ENCODE peak calls at places on chromosomes 4 and X, in ten cellular contexts. E is natural killer cell treated with Interleukin-12 subunit alpha and Interleukin-12 subunit beta and Interleukin-15 and Interleukin-18, amount 100 ng/mL, for 72 hours; K is Daoy; L is NCI-H524; I is SW480; D is H4; M is H7; J is AG08396; W is EL; P is nephron progenitor cell. C is an unnamed sample.

GRCh38 chr4:176274441-176274840 is 5.4 kb upstream of the ASB5 start:
- DNase-seq in M (no peak), I (peak), W (peak), K (peak), J (peak), E (no peak), D (peak), P (no peak), L (no peak), C (no peak)

GRCh38 chr4:41545238-41545637 is 7.3 kb downstream of the LIMCH1 start:
- DNase-seq in I (no peak), J (no peak), K (no peak), E (no peak), W (no peak), D (no peak), M (no peak), P (no peak), L (no peak), C (no peak)

GRCh38 chrX:111168314-111168713 is 72.3 kb downstream of the PAK3 start:
- DNase-seq in M (peak), J (no peak), I (peak), W (peak), E (no peak), D (peak), P (peak), K (peak), L (peak), C (peak)

GRCh38 chr4:123667496-123667895 is 270.9 kb downstream of the SPRY1 start:
- DNase-seq in W (peak), K (no peak), D (no peak), L (no peak), J (no peak), E (no peak), P (no peak), I (no peak), M (no peak), C (no peak)

GRCh38 chrX:142613403-142613802 is 408.3 kb upstream of the MAGEC2 start:
- DNase-seq in E (no peak), K (no peak), P (no peak), L (no peak), M (no peak), I (no peak), D (no peak), J (no peak), W (no peak), C (no peak)

GRCh38 chrX:108134724-108135123 is 43.1 kb downstream of the ATG4A start:
- DNase-seq in P (no peak), D (no peak), I (no peak), J (no peak), K (no peak), L (no peak), M (no peak), E (no peak), W (no peak), C (no peak)

GRCh38 chr4:128800305-128800704 is 9.2 kb upstream of the JADE1 start:
- DNase-seq in D (no peak), M (no peak), K (no peak), J (no peak), L (no peak), I (no peak), P (no peak), W (no peak), E (no peak), C (no peak)

GRCh38 chrX:150664290-150664689 is 28.9 kb upstream of the MTMR1 start:
- DNase-seq in E (no peak), L (peak), I (no peak), D (peak), P (no peak), J (no peak), M (no peak), W (peak), K (peak), C (no peak)

GRCh38 chr4:84495448-84496221 is 3.5 kb downstream of the NKX6-1 start:
- DNase-seq in I (no peak), M (peak), D (no peak), K (no peak), W (no peak), E (no peak), P (no peak), J (no peak), L (no peak), C (no peak)

GRCh38 chr4:119627267-119628190 is 1.1 kb downstream of the PDE5A start:
- DNase-seq in K (peak), M (peak), J (peak), W (peak), P (peak), I (peak), L (no peak), E (peak), D (peak), C (peak)

GRCh38 chr4:175424111-175424510 is 388.0 kb downstream of the GPM6A start:
- DNase-seq in I (no peak), W (no peak), L (no peak), J (no peak), E (no peak), P (no peak), K (no peak), D (no peak), M (no peak), C (no peak)

GRCh38 chr4:10015140-10015753 is 6.0 kb downstream of the SLC2A9 start:
- DNase-seq in W (peak), J (no peak), D (peak), M (peak), I (peak), P (peak), K (peak), L (peak), E (no peak), C (peak)

GRCh38 chrX:153727108-153727931 is 2.7 kb downstream of the ABCD1 start:
- DNase-seq in E (no peak), K (no peak), L (no peak), I (peak), W (peak), J (peak), M (no peak), P (no peak), D (peak), C (peak)

GRCh38 chr4:81425087-81425486 is 46.6 kb downstream of the RASGEF1B start:
- DNase-seq in L (no peak), P (no peak), K (no peak), D (no peak), W (no peak), J (no peak), E (no peak), M (no peak), I (no peak), C (no peak)